ENCODE peak calls at places on chromosomes 5 and 9, in six cellular contexts. Z is Peyer's patch, R is neuronal stem cell, D is NCI-H226, G is bronchial epithelial cell, Q is EH. T is an unnamed sample.

GRCh38 chr9:130766031-130766903 is 68.8 kb upstream of the ABL1 start:
- DNase-seq in Z (no peak), R (no peak), D (no peak), G (no peak), Q (peak), T (no peak)

GRCh38 chr9:120710110-120710981 is 3.9 kb downstream of the MEGF9 start:
- DNase-seq in Z (peak), R (no peak), D (no peak), G (no peak), Q (no peak), T (peak)

GRCh38 chr5:111741270-111741669 is 15.7 kb downstream of the NREP start:
- DNase-seq in Z (no peak), R (no peak), D (no peak), G (peak), Q (no peak), T (no peak)

GRCh38 chr5:146794326-146795029 is 84.1 kb downstream of the PPP2R2B start:
- DNase-seq in Z (no peak), R (no peak), D (no peak), G (no peak), Q (no peak), T (no peak)

GRCh38 chr9:133048595-133048994 is 13.2 kb upstream of the CEL start:
- DNase-seq in Z (no peak), R (no peak), D (no peak), G (peak), Q (peak), T (peak)

GRCh38 chr9:72309366-72310133 is 55.5 kb downstream of the ZFAND5 start:
- DNase-seq in Z (no peak), R (no peak), D (no peak), G (peak), Q (no peak), T (peak)

GRCh38 chr9:84271004-84271886 is 69.3 kb downstream of the SLC28A3 start:
- DNase-seq in Z (peak), R (peak), D (no peak), G (peak), Q (peak), T (no peak)

GRCh38 chr9:135961277-135961705 is at the start of gene UBAC1:
- DNase-seq in Z (peak), R (peak), D (peak), G (peak), Q (peak), T (peak)

GRCh38 chr5:1007681-1008450 is 736 bp upstream of the NKD2 start:
- DNase-seq in Z (peak), R (no peak), D (no peak), G (no peak), Q (no peak), T (no peak)

GRCh38 chr5:167244583-167244982 is 1046.9 kb upstream of the WWC1 start:
- DNase-seq in Z (no peak), R (peak), D (no peak), G (no peak), Q (no peak), T (no peak)

GRCh38 chr5:140549237-140550144 is 2.0 kb downstream of the EIF4EBP3 start:
- DNase-seq in Z (peak), R (no peak), D (no peak), G (no peak), Q (peak), T (no peak)

GRCh38 chr5:43840424-43841232 is 237.6 kb downstream of the NNT start:
- DNase-seq in Z (no peak), R (no peak), D (no peak), G (no peak), Q (peak), T (no peak)

GRCh38 chr9:116687762-116688160 is 656 bp downstream of the TRIM32 start:
- DNase-seq in Z (no peak), R (no peak), D (no peak), G (no peak), Q (peak), T (peak)

GRCh38 chr9:100485196-100485595 is 12.2 kb downstream of the TMEFF1 start:
- DNase-seq in Z (no peak), R (no peak), D (no peak), G (no peak), Q (no peak), T (no peak)

GRCh38 chr9:35729101-35729500 is 2.9 kb downstream of the TLN1 start:
- DNase-seq in Z (no peak), R (no peak), D (no peak), G (no peak), Q (no peak), T (no peak)

GRCh38 chr5:101244621-101245020 is 341.5 kb upstream of the ST8SIA4 start:
- DNase-seq in Z (no peak), R (no peak), D (peak), G (peak), Q (no peak), T (no peak)

GRCh38 chr5:128905225-128906110 is 59.8 kb upstream of the SLC27A6 start:
- DNase-seq in Z (no peak), R (peak), D (peak), G (peak), Q (peak), T (peak)

GRCh38 chr9:95074632-95075269 is 242.8 kb downstream of the FANCC start:
- DNase-seq in Z (no peak), R (no peak), D (no peak), G (no peak), Q (no peak), T (no peak)

GRCh38 chr5:174328626-174329299 is 283.3 kb downstream of the NSG2 start:
- DNase-seq in Z (no peak), R (no peak), D (no peak), G (peak), Q (peak), T (no peak)

GRCh38 chr9:71853084-71853483 is 57.9 kb downstream of the ABHD17B start:
- DNase-seq in Z (no peak), R (no peak), D (no peak), G (peak), Q (no peak), T (no peak)

GRCh38 chr9:114370251-114370984 is 17.4 kb downstream of the AKNA start:
- DNase-seq in Z (no peak), R (no peak), D (no peak), G (no peak), Q (no peak), T (no peak)